ENCODE peak calls at places on chromosome 17, in four cellular contexts. K is A549, B is K562, I is HepG2. D is an unnamed sample.
A peak's percentile ranks its signal among the peaks of the same experiment; 100 is the strongest.

GRCh38 chr17:68431045-68431608 is 26.2 kb downstream of the WIPI1 start:
- DNase-seq in I (no peak), K (no peak), B (no peak), D (no peak)

GRCh38 chr17:64775701-64776570 is 113.8 kb upstream of the SMURF2 start:
- DNase-seq in K (no peak), I (peak; percentile 39), B (no peak), D (no peak)

GRCh38 chr17:5971969-5972368 is 98.2 kb upstream of the WSCD1 start:
- DNase-seq in B (no peak), I (peak; percentile 29), K (no peak), D (no peak)

GRCh38 chr17:47615766-47616424 is 33.8 kb upstream of the KPNB1 start:
- DNase-seq in I (peak; percentile 52), B (peak; percentile 31), K (peak; percentile 66), D (peak; percentile 16)

GRCh38 chr17:50586421-50587247 is 26.1 kb downstream of the CACNA1G start:
- DNase-seq in I (no peak), K (no peak), B (no peak), D (no peak)

GRCh38 chr17:82049521-82049971 is 2.1 kb downstream of the RFNG start:
- DNase-seq in B (no peak), I (no peak), K (no peak), D (no peak)

GRCh38 chr17:50347894-50348291 is 2.0 kb downstream of the XYLT2 start:
- DNase-seq in K (no peak), B (no peak), I (no peak), D (no peak)

GRCh38 chr17:65564793-65565192 is 3.3 kb upstream of the AXIN2 start:
- DNase-seq in B (no peak), K (no peak), I (peak; percentile 83), D (no peak)

GRCh38 chr17:70929226-70929625 is 759.9 kb downstream of the KCNJ2 start:
- DNase-seq in I (no peak), B (no peak), K (no peak), D (no peak)

GRCh38 chr17:15392326-15392739 is 50.9 kb upstream of the TEKT3 start:
- DNase-seq in I (no peak), K (peak; percentile 15), B (no peak), D (no peak)

GRCh38 chr17:59154721-59155438 is at the start of gene SKA2:
- DNase-seq in B (peak; percentile 95), I (no peak), K (peak; percentile 100), D (peak; percentile 100)

GRCh38 chr17:31140127-31140526 is 45.4 kb downstream of the NF1 start:
- DNase-seq in K (no peak), B (no peak), I (no peak), D (no peak)

GRCh38 chr17:10316986-10317834 is 55.6 kb downstream of the MYH13 start:
- DNase-seq in I (peak; percentile 20), B (peak; percentile 12), K (peak; percentile 69), D (no peak)

GRCh38 chr17:13476722-13477121 is 125.0 kb downstream of the HS3ST3A1 start:
- DNase-seq in I (no peak), K (no peak), B (no peak), D (no peak)

GRCh38 chr17:488993-489757 is 136.6 kb upstream of the RPH3AL start:
- DNase-seq in I (peak; percentile 37), B (no peak), K (peak; percentile 86), D (no peak)

GRCh38 chr17:58447039-58447975 is 30.0 kb upstream of the RNF43 start:
- DNase-seq in B (peak; percentile 74), I (peak; percentile 88), K (peak; percentile 92), D (peak; percentile 53)

GRCh38 chr17:6969323-6969726 is 26.5 kb upstream of the ALOX12 start:
- DNase-seq in I (peak; percentile 12), K (peak; percentile 45), B (no peak), D (no peak)

GRCh38 chr17:83161298-83162034 is 82.1 kb downstream of the METRNL start:
- DNase-seq in B (no peak), K (no peak), I (peak; percentile 79), D (no peak)
- TF ChIP-seq ESRRA in B (no peak), K (no peak), I (no peak), D (no peak)

GRCh38 chr17:28228109-28228840 is 90.7 kb upstream of the TMEM97 start:
- DNase-seq in I (no peak), K (peak; percentile 55), B (no peak), D (no peak)
- TF ChIP-seq CHD4 in I (no peak), K (no peak), B (no peak), D (no peak)

DNA sequence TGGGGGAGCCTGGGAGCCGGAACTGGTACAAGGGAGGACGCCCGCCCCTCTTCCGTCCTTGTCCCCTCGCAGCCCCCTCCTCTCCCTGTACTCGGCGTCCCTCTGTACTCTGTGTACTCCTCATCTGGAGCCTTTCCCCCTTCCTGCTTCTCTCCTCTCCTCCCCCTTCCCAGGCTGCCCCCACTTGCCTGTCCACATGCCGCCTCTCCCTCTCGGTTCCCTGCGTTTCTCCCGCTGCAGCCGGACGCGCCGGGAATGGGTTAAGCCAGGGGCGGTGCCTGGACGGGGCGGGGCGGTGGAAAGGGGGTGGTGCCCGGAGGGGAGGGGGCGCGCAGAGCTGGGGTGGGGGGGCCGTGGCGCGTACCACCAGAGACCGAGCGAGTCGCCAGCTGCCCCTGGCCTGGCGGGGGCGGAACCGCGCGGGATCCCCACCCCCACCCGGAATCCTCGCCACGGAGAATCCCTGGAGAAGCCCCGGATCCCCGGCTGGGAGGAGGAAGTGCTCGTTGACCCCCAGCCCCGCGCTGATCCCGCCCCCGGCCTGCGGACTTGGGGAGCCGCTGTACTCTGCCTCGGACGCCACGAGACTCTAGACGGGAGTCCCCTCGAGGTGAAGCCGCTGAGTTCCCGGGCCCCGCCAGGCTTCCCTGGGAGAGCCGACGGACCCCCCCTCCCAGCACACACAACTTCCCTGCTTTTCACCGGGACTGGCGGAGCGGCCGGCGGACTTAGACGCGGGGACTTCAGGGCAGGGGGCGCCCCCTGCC is 22.5 kb downstream of the GJD3 start:
- DNase-seq in I (peak; percentile 64), B (peak; percentile 77), K (peak; percentile 72), D (no peak)
- TF ChIP-seq ESRRA in I (peak; percentile 3), B (no peak), K (no peak), D (no peak)

GRCh38 chr17:79042421-79043190 is 18.6 kb downstream of the C1QTNF1 start:
- DNase-seq in B (peak; percentile 57), I (peak; percentile 49), K (peak; percentile 77), D (no peak)

GRCh38 chr17:79043931-79044320 is 20.0 kb downstream of the C1QTNF1 start:
- DNase-seq in K (no peak), I (no peak), B (no peak), D (no peak)

GRCh38 chr17:79043191-79043930 is 19.4 kb downstream of the C1QTNF1 start:
- DNase-seq in K (no peak), I (no peak), B (no peak), D (no peak)

GRCh38 chr17:79041041-79041570 is 17.1 kb downstream of the C1QTNF1 start:
- DNase-seq in B (no peak), I (no peak), K (no peak), D (no peak)

DNA sequence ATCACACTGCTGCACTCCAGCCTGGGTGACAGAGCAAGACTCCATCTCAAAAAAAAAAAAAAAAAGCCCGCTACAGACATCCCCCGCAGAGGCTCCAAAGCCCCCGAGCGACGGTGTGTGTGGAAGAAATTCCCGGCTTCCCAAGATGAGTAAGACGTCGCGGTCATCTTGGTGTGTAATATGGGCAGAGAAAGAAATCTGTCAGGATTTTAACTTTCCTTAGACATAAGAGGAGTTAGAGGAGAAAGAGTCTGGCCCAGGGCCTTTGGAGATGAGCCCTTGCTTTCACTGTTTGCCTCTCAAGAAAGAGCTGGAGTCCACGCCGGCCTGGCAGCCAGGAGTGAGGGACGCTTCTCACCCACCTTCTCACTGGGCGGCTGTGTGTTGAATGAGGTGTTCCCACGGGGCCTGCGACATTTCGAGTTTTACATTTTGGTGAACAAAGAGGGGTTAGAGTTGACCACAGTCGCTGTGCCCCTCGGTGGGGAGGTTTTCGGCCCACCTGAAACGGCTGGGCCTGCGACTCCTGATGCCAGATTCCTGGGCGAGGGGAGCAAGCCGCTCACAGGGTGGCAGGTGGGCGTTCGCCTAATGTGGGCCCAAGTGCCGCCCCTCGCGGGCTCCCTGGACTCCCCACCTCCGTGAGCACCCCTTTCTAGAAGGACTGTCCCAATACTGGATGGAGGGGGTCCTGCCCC is 17.9 kb downstream of the C1QTNF1 start:
- DNase-seq in K (no peak), B (no peak), I (no peak), D (no peak)
- TF ChIP-seq CHD4 in K (no peak), B (no peak), I (no peak), D (no peak)

DNA sequence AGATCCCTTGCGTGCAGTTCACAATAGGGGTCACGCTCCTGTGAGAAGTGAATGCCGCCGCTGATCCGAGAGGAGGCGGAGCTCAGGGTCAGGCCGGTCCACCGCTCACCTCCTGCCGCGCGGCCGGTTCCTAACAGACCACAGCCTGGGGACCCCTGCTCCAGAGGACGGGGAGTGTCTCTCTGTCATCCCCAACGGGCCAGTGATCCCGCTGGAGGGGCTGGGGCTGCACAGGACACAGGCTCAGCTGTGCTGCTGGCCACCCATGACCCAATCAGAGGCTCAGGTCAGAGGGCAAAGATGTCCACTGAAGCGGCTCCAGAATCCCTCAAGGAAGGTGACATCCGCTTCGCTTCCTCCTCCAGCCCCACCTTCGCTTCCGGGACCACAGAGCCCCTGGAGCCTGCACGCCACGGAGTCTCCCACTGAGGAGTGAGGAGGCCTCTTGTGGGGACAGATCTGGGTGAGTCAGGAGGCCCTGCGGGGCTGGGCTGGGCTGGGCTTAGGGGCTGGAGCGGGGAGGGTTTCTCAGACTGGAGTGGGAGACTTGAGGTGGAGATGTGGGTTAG is 115.4 kb downstream of the METRNL start:
- DNase-seq in K (no peak), B (no peak), I (no peak), D (no peak)
- TF ChIP-seq ESRRA in K (no peak), B (no peak), I (no peak), D (no peak)

GRCh38 chr17:16491703-16492612 is at the start of gene LRRC75A:
- DNase-seq in B (peak; percentile 79), K (no peak), I (no peak), D (no peak)
- TF ChIP-seq CHD4 in B (no peak), K (no peak), I (no peak), D (no peak)

GRCh38 chr17:41434313-41434895 is 6.4 kb downstream of the KRT38 start:
- DNase-seq in I (no peak), K (no peak), B (no peak), D (no peak)

GRCh38 chr17:41429667-41430066 is 5.3 kb upstream of the KRT37 start:
- DNase-seq in B (no peak), K (no peak), I (no peak), D (no peak)

GRCh38 chr17:41424111-41424635 is at the start of gene KRT37:
- DNase-seq in K (no peak), I (no peak), B (no peak), D (no peak)

DNA sequence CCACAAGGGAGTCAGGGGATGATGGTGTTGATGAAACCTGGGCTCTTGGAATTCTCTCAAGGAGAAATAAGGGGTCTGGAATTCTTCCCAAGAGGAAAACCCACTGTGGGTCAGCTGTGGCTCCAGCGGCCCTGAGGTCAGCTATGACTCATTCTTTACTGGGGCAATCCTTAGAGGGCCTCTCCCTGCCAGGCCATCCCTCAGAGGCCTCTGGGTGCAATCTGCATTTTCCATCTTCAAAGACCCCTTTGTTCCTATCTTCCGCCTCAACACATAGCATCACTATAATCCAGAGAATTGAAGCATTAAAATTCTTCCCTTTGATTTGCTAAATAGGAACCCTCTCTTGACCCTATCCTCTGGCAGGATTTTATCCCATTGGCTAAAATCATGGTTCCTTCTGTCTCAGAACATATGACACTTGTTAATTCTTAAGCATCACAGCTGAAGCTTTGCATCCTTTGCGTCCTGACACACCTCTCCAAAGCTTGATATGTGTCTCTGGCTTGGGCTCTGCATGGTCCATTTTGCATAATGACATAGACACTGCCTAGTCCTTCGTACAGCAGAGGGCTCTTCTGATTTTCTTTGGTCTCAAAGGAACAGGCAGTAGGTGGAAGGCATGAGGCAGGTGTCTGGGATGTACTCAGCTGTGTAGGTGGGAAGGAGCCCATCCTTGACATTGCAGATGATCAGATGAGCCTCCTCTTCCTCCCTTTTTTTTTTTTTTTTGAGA is 4.4 kb upstream of the KRT37 start:
- DNase-seq in I (peak; percentile 35), K (no peak), B (no peak), D (no peak)
- TF ChIP-seq ESRRA in I (no peak), K (no peak), B (no peak), D (no peak)